ENCODE peak calls at places on chromosome 9, in six cellular contexts. One of them, this sample, is unnamed.

GRCh38 chr9:120892748-120893584 is 16.0 kb upstream of the PHF19 start:
- DNase-seq in spleen: no peak
- DNase-seq in transverse colon: no peak
- DNase-seq in stomach: no peak
- DNase-seq in GM12878: no peak
- DNase-seq in K562: peak
- DNase-seq in this sample: no peak

GRCh38 chr9:110069326-110070248 is 138.4 kb downstream of the C9orf152 start:
- DNase-seq in spleen: no peak
- DNase-seq in transverse colon: no peak
- DNase-seq in stomach: no peak
- DNase-seq in GM12878: no peak
- DNase-seq in K562: no peak
- DNase-seq in this sample: peak

GRCh38 chr9:79613145-79613544 is 41.4 kb downstream of the TLE4 start:
- DNase-seq in spleen: no peak
- DNase-seq in transverse colon: no peak
- DNase-seq in stomach: no peak
- DNase-seq in GM12878: no peak
- DNase-seq in K562: no peak
- DNase-seq in this sample: no peak

GRCh38 chr9:125744616-125745387 is 2.4 kb upstream of the PBX3 start:
- DNase-seq in spleen: no peak
- DNase-seq in transverse colon: no peak
- DNase-seq in stomach: no peak
- DNase-seq in GM12878: no peak
- DNase-seq in K562: no peak
- DNase-seq in this sample: no peak

GRCh38 chr9:94788706-94789105 is 62.2 kb downstream of the AOPEP start:
- DNase-seq in spleen: no peak
- DNase-seq in transverse colon: no peak
- DNase-seq in stomach: no peak
- DNase-seq in GM12878: no peak
- DNase-seq in K562: no peak
- DNase-seq in this sample: no peak

GRCh38 chr9:126165755-126166154 is 160.9 kb upstream of the MVB12B start:
- DNase-seq in spleen: peak
- DNase-seq in transverse colon: no peak
- DNase-seq in stomach: peak
- DNase-seq in GM12878: no peak
- DNase-seq in K562: no peak
- DNase-seq in this sample: no peak

GRCh38 chr9:95171001-95171400 is 146.5 kb downstream of the FANCC start:
- DNase-seq in spleen: no peak
- DNase-seq in transverse colon: no peak
- DNase-seq in stomach: no peak
- DNase-seq in GM12878: peak
- DNase-seq in K562: no peak
- DNase-seq in this sample: no peak

GRCh38 chr9:78618735-78619134 is 321.8 kb downstream of the PSAT1 start:
- DNase-seq in spleen: no peak
- DNase-seq in transverse colon: no peak
- DNase-seq in stomach: no peak
- DNase-seq in GM12878: no peak
- DNase-seq in K562: no peak
- DNase-seq in this sample: no peak

GRCh38 chr9:127570533-127571111 is 41.5 kb upstream of the STXBP1 start:
- DNase-seq in spleen: no peak
- DNase-seq in transverse colon: no peak
- DNase-seq in stomach: peak
- DNase-seq in GM12878: no peak
- DNase-seq in K562: no peak
- DNase-seq in this sample: no peak

GRCh38 chr9:118558026-118558425 is 811.2 kb downstream of the BRINP1 start:
- DNase-seq in spleen: no peak
- DNase-seq in transverse colon: no peak
- DNase-seq in stomach: no peak
- DNase-seq in GM12878: no peak
- DNase-seq in K562: no peak
- DNase-seq in this sample: no peak

GRCh38 chr9:98869866-98870265 is 62.4 kb downstream of the GALNT12 start:
- DNase-seq in spleen: no peak
- DNase-seq in transverse colon: no peak
- DNase-seq in stomach: no peak
- DNase-seq in GM12878: no peak
- DNase-seq in K562: no peak
- DNase-seq in this sample: no peak

GRCh38 chr9:10678010-10678409 is 65.2 kb upstream of the PTPRD start:
- DNase-seq in spleen: no peak
- DNase-seq in transverse colon: no peak
- DNase-seq in stomach: no peak
- DNase-seq in GM12878: no peak
- DNase-seq in K562: no peak
- DNase-seq in this sample: no peak

GRCh38 chr9:117409321-117409720 is 5.5 kb downstream of the ASTN2 start:
- DNase-seq in spleen: no peak
- DNase-seq in transverse colon: no peak
- DNase-seq in stomach: no peak
- DNase-seq in GM12878: no peak
- DNase-seq in K562: no peak
- DNase-seq in this sample: no peak

GRCh38 chr9:6667633-6668280 is 22.2 kb upstream of the GLDC start:
- DNase-seq in spleen: no peak
- DNase-seq in transverse colon: no peak
- DNase-seq in stomach: no peak
- DNase-seq in GM12878: no peak
- DNase-seq in K562: peak
- DNase-seq in this sample: no peak

GRCh38 chr9:38205279-38205678 is 136.3 kb upstream of the SHB start:
- DNase-seq in spleen: no peak
- DNase-seq in transverse colon: no peak
- DNase-seq in stomach: no peak
- DNase-seq in GM12878: no peak
- DNase-seq in K562: no peak
- DNase-seq in this sample: no peak

GRCh38 chr9:8816361-8816760 is 1016.8 kb upstream of the DMAC1 start:
- DNase-seq in spleen: no peak
- DNase-seq in transverse colon: no peak
- DNase-seq in stomach: no peak
- DNase-seq in GM12878: no peak
- DNase-seq in K562: no peak
- DNase-seq in this sample: no peak

GRCh38 chr9:114240647-114241558 is 82.0 kb upstream of the ORM1 start:
- DNase-seq in spleen: no peak
- DNase-seq in transverse colon: no peak
- DNase-seq in stomach: no peak
- DNase-seq in GM12878: no peak
- DNase-seq in K562: no peak
- DNase-seq in this sample: no peak

GRCh38 chr9:4425358-4426045 is 64.8 kb upstream of the SLC1A1 start:
- DNase-seq in spleen: no peak
- DNase-seq in transverse colon: no peak
- DNase-seq in stomach: no peak
- DNase-seq in GM12878: no peak
- DNase-seq in K562: no peak
- DNase-seq in this sample: no peak

GRCh38 chr9:125747765-125748510 is 765 bp downstream of the PBX3 start:
- DNase-seq in spleen: peak
- DNase-seq in transverse colon: peak
- DNase-seq in stomach: peak
- DNase-seq in GM12878: no peak
- DNase-seq in K562: peak
- DNase-seq in this sample: peak

GRCh38 chr9:98481676-98482075 is 226.2 kb upstream of the TBC1D2 start:
- DNase-seq in spleen: no peak
- DNase-seq in transverse colon: no peak
- DNase-seq in stomach: no peak
- DNase-seq in GM12878: no peak
- DNase-seq in K562: no peak
- DNase-seq in this sample: no peak

GRCh38 chr9:84397822-84398221 is 57.3 kb upstream of the SLC28A3 start:
- DNase-seq in spleen: no peak
- DNase-seq in transverse colon: no peak
- DNase-seq in stomach: no peak
- DNase-seq in GM12878: no peak
- DNase-seq in K562: no peak
- DNase-seq in this sample: no peak

GRCh38 chr9:111003182-111003581 is 35.1 kb downstream of the LPAR1 start:
- DNase-seq in spleen: no peak
- DNase-seq in transverse colon: no peak
- DNase-seq in stomach: no peak
- DNase-seq in GM12878: no peak
- DNase-seq in K562: no peak
- DNase-seq in this sample: no peak

GRCh38 chr9:126939821-126940221 is 25.2 kb downstream of the RALGPS1 start:
- DNase-seq in spleen: no peak
- DNase-seq in transverse colon: no peak
- DNase-seq in stomach: peak
- DNase-seq in GM12878: no peak
- DNase-seq in K562: no peak
- DNase-seq in this sample: no peak

GRCh38 chr9:132055756-132056155 is 23.9 kb downstream of the MED27 start:
- DNase-seq in spleen: no peak
- DNase-seq in transverse colon: no peak
- DNase-seq in stomach: no peak
- DNase-seq in GM12878: no peak
- DNase-seq in K562: no peak
- DNase-seq in this sample: no peak

GRCh38 chr9:3646226-3646625 is 120.4 kb upstream of the RFX3 start:
- DNase-seq in spleen: no peak
- DNase-seq in transverse colon: no peak
- DNase-seq in stomach: no peak
- DNase-seq in GM12878: no peak
- DNase-seq in K562: no peak
- DNase-seq in this sample: no peak

GRCh38 chr9:91421987-91422765 is 1.5 kb downstream of the NFIL3 start:
- DNase-seq in spleen: no peak
- DNase-seq in transverse colon: peak
- DNase-seq in stomach: no peak
- DNase-seq in GM12878: no peak
- DNase-seq in K562: no peak
- DNase-seq in this sample: no peak

GRCh38 chr9:24912767-24913166 is 367.1 kb upstream of the IZUMO3 start:
- DNase-seq in spleen: no peak
- DNase-seq in transverse colon: no peak
- DNase-seq in stomach: no peak
- DNase-seq in GM12878: no peak
- DNase-seq in K562: no peak
- DNase-seq in this sample: no peak

GRCh38 chr9:89312154-89312616 is 1.2 kb downstream of the CKS2 start:
- DNase-seq in spleen: no peak
- DNase-seq in transverse colon: no peak
- DNase-seq in stomach: no peak
- DNase-seq in GM12878: no peak
- DNase-seq in K562: no peak
- DNase-seq in this sample: no peak
- TF ChIP-seq POLR2A in spleen: no peak
- TF ChIP-seq POLR2A in transverse colon: no peak
- TF ChIP-seq POLR2A in stomach: no peak
- TF ChIP-seq POLR2A in GM12878: no peak
- TF ChIP-seq POLR2A in K562: no peak
- TF ChIP-seq POLR2A in this sample: no peak

GRCh38 chr9:133634024-133634691 is 2.0 kb upstream of the DBH start:
- DNase-seq in spleen: no peak
- DNase-seq in transverse colon: no peak
- DNase-seq in stomach: no peak
- DNase-seq in GM12878: no peak
- DNase-seq in K562: no peak
- DNase-seq in this sample: no peak

GRCh38 chr9:133636902-133637301 is 739 bp downstream of the DBH start:
- DNase-seq in spleen: no peak
- DNase-seq in transverse colon: no peak
- DNase-seq in stomach: no peak
- DNase-seq in GM12878: no peak
- DNase-seq in K562: no peak
- DNase-seq in this sample: no peak

GRCh38 chr9:133635098-133635497 is 1.1 kb upstream of the DBH start:
- DNase-seq in spleen: no peak
- DNase-seq in transverse colon: no peak
- DNase-seq in stomach: no peak
- DNase-seq in GM12878: no peak
- DNase-seq in K562: no peak
- DNase-seq in this sample: no peak

GRCh38 chr9:133635903-133636531 is at the start of gene DBH:
- DNase-seq in spleen: no peak
- DNase-seq in transverse colon: no peak
- DNase-seq in stomach: no peak
- DNase-seq in GM12878: no peak
- DNase-seq in K562: no peak
- DNase-seq in this sample: no peak

GRCh38 chr9:133635506-133635902 is 659 bp upstream of the DBH start:
- DNase-seq in spleen: no peak
- DNase-seq in transverse colon: no peak
- DNase-seq in stomach: no peak
- DNase-seq in GM12878: no peak
- DNase-seq in K562: no peak
- DNase-seq in this sample: no peak
- TF ChIP-seq POLR2AphosphoS5 in spleen: no peak
- TF ChIP-seq POLR2AphosphoS5 in transverse colon: no peak
- TF ChIP-seq POLR2AphosphoS5 in stomach: no peak
- TF ChIP-seq POLR2AphosphoS5 in GM12878: no peak
- TF ChIP-seq POLR2AphosphoS5 in K562: no peak
- TF ChIP-seq POLR2AphosphoS5 in this sample: no peak

DNA sequence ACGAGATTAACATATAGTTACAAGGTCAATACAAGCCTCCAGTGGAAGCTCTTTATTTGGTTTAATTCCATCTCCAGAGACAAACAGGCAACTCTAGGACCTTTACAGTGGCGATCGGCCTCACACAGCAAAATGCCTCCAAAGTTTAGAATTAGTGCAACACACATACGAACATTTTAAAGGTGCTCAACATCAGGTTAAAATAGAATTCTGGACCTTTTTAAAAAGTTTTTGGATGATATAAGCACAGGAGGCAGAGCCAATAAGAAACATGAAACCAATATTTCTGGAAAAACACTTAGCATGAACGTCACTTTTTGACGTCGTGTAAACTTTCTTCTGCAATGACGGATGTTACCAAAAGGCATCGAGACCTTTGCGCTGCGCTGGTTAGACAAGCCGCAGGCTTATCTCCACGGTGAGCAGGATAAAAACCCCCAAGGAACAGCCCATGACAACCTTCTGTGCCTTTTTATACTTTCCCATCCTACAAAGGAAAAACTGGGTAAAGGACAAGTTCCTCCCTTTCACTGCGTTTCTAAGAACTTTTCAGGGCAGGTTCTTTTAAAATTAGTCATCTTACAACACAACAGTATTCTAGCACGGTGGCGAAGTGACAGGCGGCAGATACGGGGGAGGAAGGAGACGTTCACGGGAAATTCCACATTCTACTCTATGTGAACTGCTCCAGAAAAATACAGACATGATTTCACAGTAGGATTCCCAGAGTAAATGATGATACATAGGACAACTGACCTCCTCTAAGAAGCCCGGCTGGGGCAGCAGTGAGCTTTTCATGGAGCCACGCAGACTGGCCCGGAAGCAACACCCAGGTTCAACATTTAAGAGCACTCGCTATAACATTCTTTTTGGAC is 52.2 kb downstream of the USP20 start:
- DNase-seq in spleen: peak
- DNase-seq in transverse colon: peak
- DNase-seq in stomach: no peak
- DNase-seq in GM12878: peak
- DNase-seq in K562: peak
- DNase-seq in this sample: no peak
- TF ChIP-seq POLR2A in spleen: no peak
- TF ChIP-seq POLR2A in transverse colon: peak
- TF ChIP-seq POLR2A in stomach: no peak
- TF ChIP-seq POLR2A in GM12878: no peak
- TF ChIP-seq POLR2A in K562: no peak
- TF ChIP-seq POLR2A in this sample: no peak

GRCh38 chr9:14320272-14321245 is 6.6 kb upstream of the NFIB start:
- DNase-seq in spleen: no peak
- DNase-seq in transverse colon: peak
- DNase-seq in stomach: peak
- DNase-seq in GM12878: no peak
- DNase-seq in K562: no peak
- DNase-seq in this sample: no peak
- TF ChIP-seq POLR2AphosphoS5 in spleen: no peak
- TF ChIP-seq POLR2AphosphoS5 in transverse colon: no peak
- TF ChIP-seq POLR2AphosphoS5 in stomach: peak
- TF ChIP-seq POLR2AphosphoS5 in GM12878: no peak
- TF ChIP-seq POLR2AphosphoS5 in K562: no peak
- TF ChIP-seq POLR2AphosphoS5 in this sample: peak